ENCODE peak calls at places on chromosome 20, in five cellular contexts. One of them, this sample, is unnamed.

GRCh38 chr20:54340667-54341081 is 132.8 kb downstream of the PFDN4 start:
- DNase-seq in left cardiac atrium: no peak
- DNase-seq in NCI-H526 treated with DMSO at 0.1 percent for 48 hours: no peak
- DNase-seq in endodermal cell: no peak
- DNase-seq in H54: no peak
- DNase-seq in this sample: no peak

GRCh38 chr20:58699246-58700107 is 6.9 kb downstream of the NPEPL1 start:
- DNase-seq in NCI-H526 treated with DMSO at 0.1 percent for 48 hours: no peak
- DNase-seq in H54: no peak
- DNase-seq in endodermal cell: no peak
- DNase-seq in left cardiac atrium: no peak
- DNase-seq in this sample: peak

GRCh38 chr20:23366384-23366783 is 4.4 kb downstream of the GZF1 start:
- DNase-seq in H54: no peak
- DNase-seq in NCI-H526 treated with DMSO at 0.1 percent for 48 hours: no peak
- DNase-seq in left cardiac atrium: no peak
- DNase-seq in endodermal cell: no peak
- DNase-seq in this sample: no peak

GRCh38 chr20:35264755-35265154 is 13.2 kb downstream of the MMP24OS start:
- DNase-seq in left cardiac atrium: no peak
- DNase-seq in H54: no peak
- DNase-seq in NCI-H526 treated with DMSO at 0.1 percent for 48 hours: no peak
- DNase-seq in endodermal cell: peak
- DNase-seq in this sample: no peak

GRCh38 chr20:50189681-50190250 is 864 bp upstream of the CEBPB start:
- DNase-seq in H54: no peak
- DNase-seq in left cardiac atrium: peak
- DNase-seq in NCI-H526 treated with DMSO at 0.1 percent for 48 hours: peak
- DNase-seq in endodermal cell: peak
- DNase-seq in this sample: peak

GRCh38 chr20:25039697-25040437 is 18.1 kb downstream of the ACSS1 start:
- DNase-seq in endodermal cell: no peak
- DNase-seq in NCI-H526 treated with DMSO at 0.1 percent for 48 hours: no peak
- DNase-seq in H54: no peak
- DNase-seq in left cardiac atrium: peak
- DNase-seq in this sample: peak

GRCh38 chr20:58850693-58851174 is at the start of gene GNAS-AS1:
- DNase-seq in NCI-H526 treated with DMSO at 0.1 percent for 48 hours: no peak
- DNase-seq in left cardiac atrium: peak
- DNase-seq in endodermal cell: peak
- DNase-seq in H54: peak
- DNase-seq in this sample: peak

GRCh38 chr20:37880726-37881591 is 22.0 kb upstream of the VSTM2L start:
- DNase-seq in H54: no peak
- DNase-seq in endodermal cell: no peak
- DNase-seq in NCI-H526 treated with DMSO at 0.1 percent for 48 hours: no peak
- DNase-seq in left cardiac atrium: peak
- DNase-seq in this sample: peak

GRCh38 chr20:49866051-49866450 is 49.3 kb downstream of the SPATA2 start:
- DNase-seq in left cardiac atrium: no peak
- DNase-seq in endodermal cell: peak
- DNase-seq in H54: no peak
- DNase-seq in NCI-H526 treated with DMSO at 0.1 percent for 48 hours: no peak
- DNase-seq in this sample: no peak

GRCh38 chr20:51462566-51463276 is 79.8 kb downstream of the NFATC2 start:
- DNase-seq in left cardiac atrium: peak
- DNase-seq in H54: no peak
- DNase-seq in endodermal cell: no peak
- DNase-seq in NCI-H526 treated with DMSO at 0.1 percent for 48 hours: no peak
- DNase-seq in this sample: peak

GRCh38 chr20:25247100-25247665 is 702 bp upstream of the PYGB start:
- DNase-seq in endodermal cell: peak
- DNase-seq in NCI-H526 treated with DMSO at 0.1 percent for 48 hours: peak
- DNase-seq in left cardiac atrium: peak
- DNase-seq in H54: no peak
- DNase-seq in this sample: peak

GRCh38 chr20:46342451-46343357 is 34.4 kb upstream of the CDH22 start:
- DNase-seq in NCI-H526 treated with DMSO at 0.1 percent for 48 hours: no peak
- DNase-seq in left cardiac atrium: no peak
- DNase-seq in endodermal cell: no peak
- DNase-seq in H54: no peak
- DNase-seq in this sample: no peak